ENCODE peak calls at places on chromosomes 2 and 18, in eight cellular contexts. W, C, M, G, J, L, Z and F are unnamed samples.

GRCh38 chr2:133586978-133587377 is 18.7 kb upstream of the NCKAP5 start:
- DNase-seq in M (peak; percentile 38), J (no peak), W (no peak), L (no peak), C (no peak), G (no peak), Z (peak; percentile 40), F (peak; percentile 61)

GRCh38 chr2:239882335-239882734 is 142.8 kb downstream of the NDUFA10 start:
- DNase-seq in J (no peak), C (peak; percentile 27), G (peak; percentile 46), M (peak; percentile 17), Z (peak; percentile 45), L (peak; percentile 70), W (no peak), F (peak; percentile 21)

GRCh38 chr2:201955702-201956141 is 77.9 kb upstream of the FZD7 start:
- DNase-seq in Z (no peak), C (no peak), G (no peak), M (no peak), W (no peak), L (no peak), J (no peak), F (peak; percentile 30)

GRCh38 chr2:129661942-129662341 is 317.5 kb upstream of the RAB6C start:
- DNase-seq in W (no peak), L (no peak), Z (no peak), G (no peak), M (no peak), C (peak; percentile 37), J (no peak), F (no peak)

GRCh38 chr2:239265681-239266435 is 135.0 kb downstream of the HDAC4 start:
- DNase-seq in J (no peak), W (no peak), C (no peak), L (no peak), Z (no peak), G (no peak), M (no peak), F (no peak)

GRCh38 chr2:124563415-124563814 is 538.3 kb downstream of the CNTNAP5 start:
- DNase-seq in L (no peak), M (peak; percentile 0), J (no peak), G (no peak), W (no peak), Z (no peak), C (no peak), F (no peak)

GRCh38 chr2:230981704-230982103 is 14.2 kb upstream of the SPATA3 start:
- DNase-seq in M (no peak), C (no peak), L (no peak), G (no peak), J (no peak), W (no peak), Z (no peak), F (no peak)

GRCh38 chr2:9967053-9967775 is 15.7 kb downstream of the GRHL1 start:
- DNase-seq in C (no peak), L (no peak), G (no peak), Z (no peak), W (no peak), J (no peak), M (peak; percentile 33), F (no peak)

GRCh38 chr18:44803019-44803650 is 122.4 kb downstream of the SETBP1 start:
- DNase-seq in L (no peak), G (no peak), Z (no peak), J (no peak), W (no peak), M (peak; percentile 76), C (no peak), F (peak; percentile 72)

GRCh38 chr18:47983055-47983454 is 52.6 kb upstream of the SMAD2 start:
- DNase-seq in M (no peak), L (no peak), C (no peak), J (no peak), G (no peak), Z (no peak), W (no peak), F (no peak)

GRCh38 chr2:239598011-239598731 is 197.4 kb upstream of the HDAC4 start:
- DNase-seq in L (no peak), J (no peak), C (no peak), W (no peak), G (no peak), M (no peak), Z (no peak), F (no peak)

GRCh38 chr2:101371635-101372034 is 15.7 kb downstream of the CREG2 start:
- DNase-seq in L (no peak), W (no peak), M (peak; percentile 59), G (no peak), Z (no peak), C (no peak), J (no peak), F (no peak)

GRCh38 chr2:145110668-145111067 is 590.7 kb upstream of the ZEB2 start:
- DNase-seq in J (peak; percentile 54), Z (peak; percentile 16), G (no peak), C (no peak), L (no peak), W (no peak), M (peak; percentile 39), F (peak; percentile 50)

GRCh38 chr2:68122680-68122964 is 35.1 kb upstream of the PNO1 start:
- DNase-seq in L (no peak), M (no peak), J (no peak), W (no peak), C (no peak), G (no peak), Z (no peak), F (no peak)
- TF ChIP-seq CTCF in L (no peak), M (no peak), J (no peak), W (no peak), C (peak; percentile 2), G (peak; percentile 43), Z (peak; percentile 57), F (no peak)

DNA sequence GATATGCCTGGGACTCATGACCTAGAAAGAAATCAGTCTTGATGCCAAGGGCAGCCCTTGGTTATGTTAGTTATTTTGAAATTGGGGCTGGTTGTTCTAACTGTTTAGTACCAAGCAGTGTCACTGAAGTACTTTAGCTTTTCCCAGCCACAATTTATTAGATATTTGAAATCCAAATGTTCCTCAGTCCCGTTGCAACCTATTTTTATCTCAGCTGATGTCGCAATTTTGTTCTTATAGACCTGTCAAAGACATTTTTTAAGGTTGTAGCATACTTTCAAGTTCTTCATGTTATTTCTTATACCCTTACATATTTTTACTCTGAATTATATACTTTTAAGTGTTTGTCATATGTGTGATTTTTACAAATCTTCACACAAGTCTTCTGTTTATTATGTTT is 100.1 kb downstream of the LRP1B start:
- DNase-seq in L (no peak), G (no peak), M (no peak), C (no peak), J (no peak), Z (no peak), W (no peak), F (no peak)
- TF ChIP-seq CTCF in L (no peak), G (no peak), M (no peak), C (no peak), J (no peak), Z (no peak), W (no peak), F (no peak)

GRCh38 chr2:75466708-75467311 is 93.9 kb downstream of the EVA1A start:
- DNase-seq in J (peak; percentile 11), G (no peak), M (peak; percentile 59), C (peak; percentile 60), W (no peak), Z (peak; percentile 30), L (peak; percentile 26), F (peak; percentile 35)
- TF ChIP-seq CTCF in J (peak; percentile 73), G (peak; percentile 73), M (peak; percentile 65), C (peak; percentile 78), W (no peak), Z (peak; percentile 29), L (peak; percentile 21), F (peak; percentile 62)

GRCh38 chr2:56217106-56217505 is 33.3 kb downstream of the CCDC85A start:
- DNase-seq in W (no peak), Z (no peak), C (no peak), J (no peak), M (no peak), L (no peak), G (no peak), F (no peak)
- TF ChIP-seq CTCF in W (no peak), Z (no peak), C (no peak), J (no peak), M (no peak), L (no peak), G (no peak), F (no peak)

GRCh38 chr18:31685097-31686082 is 1.0 kb upstream of the B4GALT6 start:
- DNase-seq in J (no peak), M (peak; percentile 68), W (peak; percentile 70), G (peak; percentile 45), C (peak; percentile 69), L (peak; percentile 68), Z (peak; percentile 36), F (peak; percentile 70)

GRCh38 chr18:31687016-31687415 is 2.6 kb upstream of the B4GALT6 start:
- DNase-seq in J (no peak), Z (peak; percentile 14), L (no peak), G (no peak), C (no peak), W (no peak), M (no peak), F (no peak)

GRCh38 chr18:31686572-31686971 is 2.2 kb upstream of the B4GALT6 start:
- DNase-seq in W (no peak), G (peak; percentile 34), Z (no peak), C (no peak), J (no peak), M (no peak), L (no peak), F (no peak)

GRCh38 chr18:31688601-31689000 is 4.2 kb upstream of the B4GALT6 start:
- DNase-seq in L (no peak), Z (no peak), W (no peak), G (peak; percentile 34), M (no peak), J (no peak), C (no peak), F (no peak)

DNA sequence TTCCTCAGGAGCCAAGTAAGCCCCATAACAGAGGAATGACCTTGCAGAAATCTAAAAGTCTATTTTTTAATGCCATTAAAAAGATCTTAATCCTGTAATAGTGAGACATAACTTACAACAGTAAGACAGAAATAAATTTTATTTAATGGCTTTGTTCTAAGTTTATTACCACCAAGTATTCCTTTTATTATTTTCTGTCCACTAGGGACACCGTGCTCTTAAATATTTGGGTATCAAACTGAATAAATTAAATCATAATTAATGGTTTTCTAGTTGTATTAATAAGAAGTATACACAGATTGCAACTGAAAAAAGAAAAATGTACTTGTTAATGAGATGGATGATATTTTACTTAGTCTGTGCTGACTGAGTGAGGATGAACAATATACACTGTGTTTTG is 3.1 kb upstream of the B4GALT6 start:
- DNase-seq in L (no peak), J (no peak), C (no peak), M (no peak), G (no peak), Z (no peak), W (no peak), F (no peak)
- TF ChIP-seq CTCF in L (no peak), J (peak; percentile 2), C (no peak), M (peak; percentile 11), G (peak; percentile 29), Z (peak; percentile 37), W (no peak), F (peak; percentile 29)

DNA sequence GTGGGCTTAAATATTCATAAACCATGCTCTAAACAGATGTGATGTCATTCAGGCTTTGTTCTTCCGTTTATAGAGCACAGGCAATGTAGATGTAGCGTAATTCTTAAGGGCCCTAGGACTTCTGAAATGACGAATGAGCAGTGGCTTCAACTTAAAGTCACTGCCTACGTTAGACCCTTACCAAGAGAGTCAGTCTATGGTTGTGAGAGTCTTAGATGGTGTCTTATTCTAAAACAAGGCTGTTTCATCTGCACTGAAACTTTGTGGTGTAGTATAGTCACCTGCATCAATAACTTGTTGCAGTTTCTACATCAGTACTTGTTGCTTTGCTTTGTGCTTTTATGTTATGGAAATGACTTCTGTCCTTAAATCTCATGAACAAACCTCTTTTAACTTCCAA is 56.0 kb downstream of the PIK3C3 start:
- DNase-seq in L (no peak), C (no peak), J (no peak), W (no peak), G (no peak), M (no peak), Z (no peak), F (no peak)
- TF ChIP-seq CTCF in L (no peak), C (no peak), J (no peak), W (no peak), G (no peak), M (no peak), Z (no peak), F (no peak)